ENCODE peak calls at places on chromosomes 13 and 19, in nine cellular contexts. S is tibial nerve; K is stomach; C is upper lobe of right lung; L is CD4-positive, CD25-positive, alpha-beta regulatory T cell; X is breast epithelium; J is RWPE2; N is tibial artery; I is IMR-90. W is an unnamed sample.

GRCh38 chr19:55216461-55217198 is 7.3 kb upstream of the PTPRH start:
- DNase-seq in J (peak), I (peak), S (peak), L (no peak), N (no peak), X (peak), K (peak), C (peak), W (peak)

GRCh38 chr13:45179428-45179827 is 21.4 kb downstream of the KCTD4 start:
- DNase-seq in I (peak), C (no peak), S (no peak), J (no peak), K (no peak), X (no peak), N (no peak), L (no peak), W (no peak)

GRCh38 chr19:45469132-45469834 is 1.5 kb downstream of the FOSB start:
- DNase-seq in C (peak), J (peak), X (peak), S (peak), N (peak), I (peak), K (peak), L (peak), W (peak)

GRCh38 chr13:77267362-77267761 is 59.5 kb downstream of the MYCBP2 start:
- DNase-seq in J (no peak), K (no peak), X (no peak), N (no peak), I (peak), C (no peak), L (no peak), S (no peak), W (no peak)

GRCh38 chr13:100306444-100306999 is 217.6 kb downstream of the PCCA start:
- DNase-seq in X (no peak), S (no peak), L (no peak), I (no peak), K (no peak), C (no peak), N (no peak), J (no peak), W (no peak)

GRCh38 chr13:76266566-76266965 is 619.6 kb downstream of the KCTD12 start:
- DNase-seq in S (no peak), J (no peak), K (no peak), X (no peak), C (no peak), N (no peak), L (no peak), I (no peak), W (no peak)

GRCh38 chr13:72891423-72891822 is 109.5 kb downstream of the PIBF1 start:
- DNase-seq in L (no peak), S (no peak), N (no peak), K (no peak), I (no peak), C (no peak), X (no peak), J (no peak), W (no peak)

GRCh38 chr19:54448037-54448773 is 794 bp upstream of the LENG8 start:
- DNase-seq in K (no peak), L (peak), N (no peak), X (no peak), J (no peak), I (peak), S (peak), C (peak), W (peak)

GRCh38 chr19:18045307-18046013 is 37.5 kb downstream of the ARRDC2 start:
- DNase-seq in S (no peak), X (no peak), L (no peak), I (no peak), C (no peak), J (no peak), N (no peak), K (no peak), W (no peak)

GRCh38 chr13:106348032-106348431 is 187.4 kb downstream of the EFNB2 start:
- DNase-seq in I (peak), C (no peak), S (no peak), N (no peak), L (no peak), K (no peak), X (no peak), J (no peak), W (no peak)

GRCh38 chr13:102721800-102722231 is 27.0 kb upstream of the METTL21C start:
- DNase-seq in S (no peak), J (no peak), X (no peak), C (no peak), N (no peak), L (no peak), K (no peak), I (no peak), W (no peak)

GRCh38 chr13:48505597-48506091 is 27.2 kb downstream of the RCBTB2 start:
- DNase-seq in C (no peak), X (no peak), N (peak), J (no peak), S (peak), K (no peak), I (peak), L (peak), W (no peak)

GRCh38 chr19:35155441-35155840 is 906 bp downstream of the FXYD5 start:
- DNase-seq in K (no peak), C (no peak), N (no peak), X (no peak), L (peak), S (no peak), J (no peak), I (no peak), W (no peak)

GRCh38 chr19:55341191-55342043 is 1.7 kb downstream of the KMT5C start:
- DNase-seq in J (peak), C (peak), X (peak), S (peak), K (peak), N (peak), L (peak), I (peak), W (peak)

GRCh38 chr13:96671073-96671472 is 323.2 kb downstream of the OXGR1 start:
- DNase-seq in I (no peak), N (no peak), S (no peak), C (no peak), K (no peak), J (no peak), X (no peak), L (no peak), W (no peak)

GRCh38 chr13:38417727-38418126 is 68.1 kb downstream of the UFM1 start:
- DNase-seq in S (peak), C (no peak), N (no peak), X (no peak), J (no peak), K (no peak), I (peak), L (no peak), W (peak)

GRCh38 chr19:11136400-11137101 is 19.0 kb downstream of the SPC24 start:
- DNase-seq in K (no peak), J (no peak), C (no peak), N (no peak), I (no peak), X (no peak), L (no peak), S (no peak), W (no peak)

GRCh38 chr19:44792286-44792685 is 14.6 kb downstream of the CBLC start:
- DNase-seq in N (no peak), L (no peak), J (no peak), I (no peak), K (no peak), C (no peak), X (no peak), S (no peak), W (no peak)

GRCh38 chr19:10116085-10116865 is 3.4 kb downstream of the EIF3G start:
- DNase-seq in J (no peak), S (no peak), K (no peak), L (no peak), N (no peak), X (no peak), C (no peak), I (no peak), W (no peak)

GRCh38 chr19:53357821-53358581 is 7.5 kb upstream of the ZNF525 start:
- DNase-seq in I (no peak), J (no peak), L (no peak), N (no peak), S (no peak), X (no peak), C (no peak), K (no peak), W (peak)

GRCh38 chr19:10009269-10009665 is 1.0 kb downstream of the COL5A3 start:
- DNase-seq in J (no peak), I (peak), S (peak), X (no peak), C (peak), L (peak), K (peak), N (peak), W (no peak)

GRCh38 chr13:30108913-30109237 is 198.5 kb downstream of the KATNAL1 start:
- DNase-seq in L (no peak), C (peak), K (peak), X (peak), N (no peak), I (no peak), S (no peak), J (peak), W (no peak)

GRCh38 chr19:55640043-55640576 is 692 bp upstream of the ZNF580 start:
- DNase-seq in S (peak), N (peak), L (peak), J (no peak), C (peak), K (peak), X (peak), I (peak), W (no peak)

GRCh38 chr19:19053508-19054314 is 10.1 kb upstream of the SLC25A42 start:
- DNase-seq in X (no peak), L (peak), S (no peak), I (peak), C (peak), N (no peak), K (peak), J (no peak), W (peak)

GRCh38 chr13:86397640-86398039 is 598.4 kb upstream of the SLITRK6 start:
- DNase-seq in I (no peak), L (no peak), S (no peak), C (no peak), K (no peak), X (no peak), J (no peak), N (no peak), W (no peak)

GRCh38 chr19:41945135-41945766 is 13.9 kb downstream of the RABAC1 start:
- DNase-seq in K (peak), S (no peak), I (no peak), L (peak), C (no peak), J (no peak), X (no peak), N (no peak), W (no peak)

DNA sequence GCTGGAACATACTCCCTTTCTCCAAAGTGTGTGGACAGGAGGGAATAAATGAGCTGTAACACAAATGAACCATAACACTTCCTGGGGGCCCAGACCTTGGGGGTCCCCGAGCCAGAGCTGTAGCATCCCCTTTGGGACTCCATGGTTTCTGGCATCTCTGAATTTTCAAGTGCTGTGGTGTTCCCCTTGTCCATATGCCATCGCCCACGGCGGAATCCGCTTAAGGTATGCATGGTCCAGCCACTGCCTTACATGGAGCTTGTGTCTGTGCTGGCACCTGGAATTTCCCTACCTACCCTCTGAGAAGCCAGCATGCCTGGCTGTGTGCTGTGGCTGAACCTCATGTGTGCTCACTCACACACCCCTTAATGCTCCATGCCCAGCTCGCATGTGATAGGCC is 943.6 kb downstream of the SLITRK1 start:
- DNase-seq in I (no peak), K (no peak), N (no peak), X (no peak), C (no peak), S (no peak), J (no peak), L (no peak), W (no peak)
- H3K4me3 ChIP-seq in I (no peak), K (no peak), N (no peak), X (no peak), C (no peak), S (no peak), J (no peak), L (no peak), W (no peak)

GRCh38 chr19:14363203-14364097 is 17.8 kb upstream of the ADGRE5 start:
- DNase-seq in C (peak), N (peak), S (no peak), K (peak), J (no peak), L (peak), X (no peak), I (peak), W (peak)
- H3K4me3 ChIP-seq in C (peak), N (peak), S (peak), K (peak), J (peak), L (peak), X (peak), I (no peak), W (peak)

DNA sequence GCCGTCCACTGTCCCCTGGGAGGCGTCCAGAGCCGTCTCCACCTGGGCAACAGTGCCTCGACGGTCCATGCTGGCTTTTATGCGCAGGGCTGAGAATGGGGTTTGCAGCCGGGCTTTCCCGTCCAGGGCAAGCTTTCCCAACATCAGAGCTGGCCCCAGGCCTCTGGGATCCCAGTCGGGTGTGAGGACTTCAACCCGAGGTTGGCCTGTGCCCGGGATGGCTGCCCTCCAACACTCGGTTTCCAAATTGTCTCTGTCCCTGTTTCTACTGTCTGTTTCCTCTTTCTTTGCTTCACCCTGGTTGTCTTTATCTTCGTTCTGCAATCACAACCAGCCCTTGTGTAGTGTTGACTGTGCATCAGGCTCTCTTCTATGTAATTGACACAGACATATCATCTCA is at the start of gene IFNL4:
- DNase-seq in K (no peak), I (no peak), L (no peak), S (no peak), X (no peak), C (no peak), N (no peak), J (no peak), W (no peak)
- H3K4me3 ChIP-seq in K (peak), I (no peak), L (no peak), S (no peak), X (peak), C (no peak), N (no peak), J (no peak), W (no peak)

GRCh38 chr13:91817250-91817649 is 418.8 kb downstream of the GPC5 start:
- DNase-seq in K (no peak), I (peak), C (no peak), J (no peak), X (no peak), L (no peak), S (no peak), N (no peak), W (peak)

GRCh38 chr13:91809161-91809560 is 410.7 kb downstream of the GPC5 start:
- DNase-seq in J (no peak), N (no peak), L (no peak), S (no peak), X (no peak), I (no peak), K (no peak), C (no peak), W (no peak)

GRCh38 chr13:91813255-91813654 is 414.8 kb downstream of the GPC5 start:
- DNase-seq in J (no peak), L (no peak), S (no peak), K (no peak), X (no peak), I (no peak), C (no peak), N (no peak), W (no peak)
- H3K4me3 ChIP-seq in J (no peak), L (no peak), S (no peak), K (no peak), X (no peak), I (no peak), C (no peak), N (no peak), W (no peak)

DNA sequence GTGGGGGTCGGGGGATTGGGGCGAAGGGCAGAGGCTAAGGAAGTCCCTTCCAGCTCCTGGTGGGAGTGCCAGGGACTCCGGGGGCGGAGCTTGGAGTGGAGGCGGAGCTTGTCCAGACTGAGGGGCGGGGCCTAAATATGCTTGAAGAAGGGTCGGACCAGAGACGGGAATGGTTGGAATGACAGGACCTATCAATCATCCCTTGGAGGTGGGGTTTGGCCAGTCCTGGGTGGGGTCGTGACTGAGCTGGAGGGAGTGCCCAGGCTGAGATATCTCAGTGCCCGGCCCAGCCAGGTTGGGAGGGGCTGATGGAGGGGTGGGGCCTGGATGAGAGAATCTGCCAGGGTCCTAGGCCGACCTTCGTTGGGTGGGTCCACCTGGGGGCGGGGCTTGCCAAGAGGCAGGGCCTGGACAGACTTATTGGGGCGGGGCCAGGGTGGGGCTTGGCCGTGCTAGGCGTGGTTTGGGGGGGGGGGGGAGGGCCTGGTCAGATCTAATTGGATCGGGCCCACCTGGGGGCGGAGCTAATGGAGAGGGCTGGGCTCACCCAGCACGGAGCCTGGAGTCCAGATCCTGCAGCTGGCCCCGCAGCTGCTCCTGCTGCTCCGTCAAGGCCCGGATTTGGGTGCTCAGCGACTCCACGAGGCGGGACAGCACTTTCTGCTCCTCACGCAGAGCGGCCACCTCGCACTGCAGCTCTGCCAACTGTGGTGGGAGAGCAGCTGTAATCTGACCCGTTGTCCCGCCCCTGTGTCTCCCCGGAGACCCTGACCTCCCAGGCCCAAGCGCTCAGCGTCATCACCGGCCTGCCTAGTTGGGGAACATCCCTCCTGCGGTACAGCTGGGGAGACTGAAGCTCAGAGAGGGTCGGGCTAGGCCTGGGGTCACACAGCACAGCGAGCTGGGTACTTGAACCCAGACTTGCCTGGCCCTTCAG is 2.6 kb upstream of the WIZ start:
- DNase-seq in K (peak), X (peak), L (no peak), S (peak), C (peak), N (peak), I (peak), J (peak), W (peak)
- H3K4me3 ChIP-seq in K (peak), X (peak), L (no peak), S (peak), C (peak), N (peak), I (peak), J (no peak), W (no peak)

GRCh38 chr19:49881186-49881585 is 3.7 kb downstream of the TBC1D17 start:
- DNase-seq in X (no peak), I (no peak), C (peak), S (no peak), N (peak), L (no peak), J (no peak), K (no peak), W (no peak)

GRCh38 chr19:49881672-49882394 is 4.3 kb downstream of the TBC1D17 start:
- DNase-seq in N (peak), J (no peak), I (no peak), K (no peak), X (no peak), C (peak), S (no peak), L (no peak), W (peak)

GRCh38 chr19:49878744-49879070 is 1.2 kb downstream of the TBC1D17 start:
- DNase-seq in N (no peak), L (no peak), X (no peak), J (no peak), S (no peak), I (no peak), C (no peak), K (no peak), W (no peak)

GRCh38 chr19:49879243-49879960 is 1.9 kb downstream of the TBC1D17 start:
- DNase-seq in J (no peak), K (no peak), C (no peak), N (no peak), L (no peak), S (no peak), I (no peak), X (no peak), W (no peak)

DNA sequence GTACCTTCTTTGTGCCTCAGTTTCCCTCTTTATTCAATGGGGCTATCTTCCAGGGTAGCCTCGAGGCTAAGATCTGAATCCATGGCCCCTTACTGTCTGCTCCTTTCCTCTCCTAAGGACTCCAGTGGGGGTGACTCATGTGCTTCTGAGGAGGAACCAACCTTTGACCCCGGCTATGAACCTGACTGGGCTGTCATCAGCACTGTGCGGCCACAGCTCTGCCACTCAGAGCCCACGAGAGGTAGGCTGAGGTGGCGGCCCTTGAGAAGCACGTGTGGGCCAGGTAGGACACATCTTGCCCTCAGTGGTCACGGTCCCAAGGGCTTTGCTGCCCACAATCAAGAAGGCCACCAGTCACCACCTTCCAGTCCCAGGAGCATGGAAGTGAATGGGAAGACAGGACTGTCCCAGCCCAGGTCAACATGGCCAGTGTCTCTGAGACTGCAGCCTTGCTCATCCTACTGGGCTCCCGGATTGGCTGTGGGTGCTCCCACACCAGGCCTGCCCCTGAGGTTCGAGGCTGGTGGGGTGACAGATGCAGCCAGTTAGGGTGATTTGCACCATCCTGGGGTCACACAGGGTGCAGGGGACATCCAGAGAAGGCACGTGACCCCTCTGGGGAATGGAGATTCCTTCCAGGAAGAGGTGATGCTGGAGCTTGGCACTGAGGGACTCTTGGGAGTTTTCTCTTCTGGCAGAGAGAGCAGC is 2.8 kb downstream of the TBC1D17 start:
- DNase-seq in X (no peak), I (no peak), J (no peak), C (no peak), N (no peak), L (no peak), S (no peak), K (no peak), W (no peak)
- H3K4me3 ChIP-seq in X (no peak), I (no peak), J (no peak), C (no peak), N (no peak), L (no peak), S (no peak), K (no peak), W (no peak)

DNA sequence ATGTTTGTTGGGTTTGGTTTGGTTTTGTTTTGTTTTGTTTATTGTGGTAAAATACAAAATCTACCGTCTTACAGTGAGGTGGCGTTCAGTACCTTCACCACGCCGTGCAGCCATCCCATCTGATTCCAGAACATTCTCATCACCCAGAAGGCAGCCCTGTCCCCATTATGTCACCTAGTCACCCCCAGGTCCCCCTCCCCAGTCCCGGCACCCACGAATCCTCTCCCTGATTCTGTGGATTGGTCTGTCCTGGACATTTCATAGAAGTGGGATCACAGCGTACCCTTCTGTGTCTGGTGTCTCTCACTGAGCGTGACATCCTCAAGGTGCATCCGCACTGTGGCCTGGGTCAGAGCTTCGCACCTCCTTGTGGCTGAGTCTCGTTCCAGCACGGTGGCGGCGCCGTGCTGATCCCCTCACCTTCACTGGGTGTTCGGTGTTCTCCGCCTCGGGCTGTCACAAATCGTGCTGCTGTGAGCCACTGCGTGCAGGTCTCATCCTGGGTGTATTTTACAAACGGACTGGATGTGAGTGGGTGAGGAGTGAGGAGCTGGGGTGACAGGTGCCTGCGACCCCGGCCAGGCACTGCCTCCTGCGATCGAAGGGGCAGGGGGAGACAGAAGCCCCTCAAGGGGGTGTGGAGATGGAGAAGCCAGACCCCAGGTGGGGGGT is 580 bp upstream of the TEKTIP1 start:
- DNase-seq in C (no peak), L (no peak), J (no peak), N (no peak), I (no peak), X (no peak), K (no peak), S (no peak), W (no peak)
- H3K4me3 ChIP-seq in C (no peak), L (no peak), J (no peak), N (no peak), I (no peak), X (no peak), K (no peak), S (no peak), W (no peak)

W was measured in WERI-Rb-1.